ENCODE peak calls at places on chromosomes 12 and 14, in six cellular contexts. Q, F, D, H, C and E are unnamed samples.

GRCh38 chr12:69130064-69130463 is 109.3 kb upstream of the CPSF6 start:
- DNase-seq in C (no peak), D (no peak), F (no peak), H (peak), Q (no peak), E (no peak)

GRCh38 chr12:94458882-94459772 is 540 bp downstream of the CEP83 start:
- DNase-seq in D (peak), F (no peak), C (peak), Q (peak), H (peak), E (no peak)

GRCh38 chr12:131787143-131787660 is 41.0 kb upstream of the MMP17 start:
- DNase-seq in H (no peak), F (no peak), C (no peak), Q (no peak), D (no peak), E (no peak)

GRCh38 chr14:92917041-92917940 is 5.7 kb upstream of the CHGA start:
- DNase-seq in H (no peak), Q (no peak), D (no peak), F (no peak), C (no peak), E (no peak)

GRCh38 chr12:112375105-112375504 is 7.1 kb downstream of the HECTD4 start:
- DNase-seq in F (no peak), C (peak), D (peak), Q (no peak), H (no peak), E (no peak)

GRCh38 chr12:6771091-6771495 is 1.2 kb upstream of the LAG3 start:
- DNase-seq in Q (no peak), D (no peak), C (no peak), F (no peak), H (peak), E (peak)

GRCh38 chr14:48970995-48971394 is 615.2 kb downstream of the RPS29 start:
- DNase-seq in Q (no peak), D (no peak), H (no peak), F (no peak), C (no peak), E (no peak)

GRCh38 chr14:54207075-54207474 is 189.7 kb upstream of the CDKN3 start:
- DNase-seq in Q (no peak), C (no peak), F (no peak), H (no peak), D (no peak), E (no peak)

GRCh38 chr14:99780690-99781089 is 12.5 kb upstream of the EML1 start:
- DNase-seq in D (peak), C (no peak), H (no peak), Q (no peak), F (no peak), E (no peak)

GRCh38 chr12:111446631-111447570 is 41.2 kb downstream of the SH2B3 start:
- DNase-seq in Q (no peak), D (no peak), C (no peak), F (no peak), H (peak), E (no peak)

GRCh38 chr12:96487214-96487613 is 2.2 kb upstream of the CFAP54 start:
- DNase-seq in D (no peak), F (no peak), Q (peak), C (no peak), H (no peak), E (peak)

GRCh38 chr14:68012861-68013260 is 193.3 kb downstream of the RAD51B start:
- DNase-seq in F (no peak), C (no peak), H (no peak), D (no peak), Q (no peak), E (no peak)

GRCh38 chr14:91415794-91416743 is 1.6 kb downstream of the CCDC88C start:
- DNase-seq in H (peak), C (peak), Q (no peak), D (no peak), F (peak), E (peak)
- TF ChIP-seq MYC in H (peak), C (no peak), Q (no peak), D (no peak), F (no peak), E (no peak)

DNA sequence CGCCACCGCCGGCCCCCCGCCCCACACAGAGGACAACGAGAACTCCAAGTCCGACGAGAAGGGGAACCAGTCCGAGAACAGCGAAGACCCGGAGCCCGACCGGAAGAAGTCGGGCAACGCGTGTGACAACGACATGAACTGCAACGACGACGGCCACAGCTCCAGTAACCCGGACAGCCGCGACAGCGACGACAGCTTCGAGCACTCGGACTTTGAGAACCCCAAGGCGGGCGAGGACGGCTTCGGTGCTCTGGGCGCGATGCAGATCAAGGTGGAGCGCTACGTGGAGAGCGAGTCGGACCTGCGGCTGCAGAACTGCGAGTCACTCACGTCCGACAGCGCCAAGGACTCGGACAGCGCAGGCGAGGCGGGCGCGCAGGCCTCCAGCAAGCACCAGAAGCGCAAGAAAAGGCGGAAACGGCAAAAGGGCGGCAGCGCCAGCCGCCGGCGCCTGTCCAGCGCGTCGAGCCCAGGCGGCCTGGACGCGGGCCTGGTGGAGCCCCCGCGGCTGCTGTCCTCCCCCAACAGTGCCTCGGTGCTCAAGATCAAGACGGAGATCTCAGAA is 151.1 kb downstream of the EGLN3 start:
- DNase-seq in F (no peak), C (no peak), Q (no peak), H (no peak), D (no peak), E (peak)
- TF ChIP-seq MYC in F (no peak), C (no peak), Q (no peak), H (no peak), D (no peak), E (no peak)

GRCh38 chr12:57390174-57390573 is 40.7 kb downstream of the R3HDM2 start:
- DNase-seq in H (no peak), C (no peak), D (no peak), Q (no peak), F (no peak), E (no peak)

GRCh38 chr12:57388425-57388824 is 42.4 kb downstream of the R3HDM2 start:
- DNase-seq in C (peak), D (no peak), F (no peak), H (no peak), Q (no peak), E (no peak)

GRCh38 chr12:57386187-57386720 is 44.6 kb downstream of the R3HDM2 start:
- DNase-seq in D (no peak), Q (no peak), C (no peak), H (no peak), F (no peak), E (no peak)

GRCh38 chr12:57385586-57385985 is 45.3 kb downstream of the R3HDM2 start:
- DNase-seq in D (no peak), F (no peak), H (no peak), C (no peak), Q (no peak), E (no peak)

DNA sequence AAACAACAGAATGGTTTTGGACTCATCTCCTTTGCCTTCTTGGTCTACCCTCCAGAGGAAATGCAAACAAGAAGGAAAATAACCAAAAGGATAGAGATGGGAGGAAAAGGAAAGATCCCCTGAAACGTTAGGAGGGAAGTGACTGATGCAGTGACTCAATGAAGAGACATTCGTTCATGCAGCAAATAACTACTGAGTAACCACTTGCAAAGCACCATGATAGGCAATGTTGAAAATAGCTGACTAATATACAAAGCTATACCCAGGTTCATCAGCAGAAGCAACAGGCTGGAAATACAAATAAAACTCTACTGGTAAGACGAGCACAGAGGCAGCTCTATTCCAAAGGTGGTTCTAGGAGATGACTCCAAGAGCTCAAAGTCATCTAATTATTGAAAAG is 41.8 kb downstream of the R3HDM2 start:
- DNase-seq in H (no peak), Q (peak), D (no peak), C (no peak), F (no peak), E (peak)
- TF ChIP-seq MYC in H (no peak), Q (no peak), D (no peak), C (no peak), F (no peak), E (no peak)

DNA sequence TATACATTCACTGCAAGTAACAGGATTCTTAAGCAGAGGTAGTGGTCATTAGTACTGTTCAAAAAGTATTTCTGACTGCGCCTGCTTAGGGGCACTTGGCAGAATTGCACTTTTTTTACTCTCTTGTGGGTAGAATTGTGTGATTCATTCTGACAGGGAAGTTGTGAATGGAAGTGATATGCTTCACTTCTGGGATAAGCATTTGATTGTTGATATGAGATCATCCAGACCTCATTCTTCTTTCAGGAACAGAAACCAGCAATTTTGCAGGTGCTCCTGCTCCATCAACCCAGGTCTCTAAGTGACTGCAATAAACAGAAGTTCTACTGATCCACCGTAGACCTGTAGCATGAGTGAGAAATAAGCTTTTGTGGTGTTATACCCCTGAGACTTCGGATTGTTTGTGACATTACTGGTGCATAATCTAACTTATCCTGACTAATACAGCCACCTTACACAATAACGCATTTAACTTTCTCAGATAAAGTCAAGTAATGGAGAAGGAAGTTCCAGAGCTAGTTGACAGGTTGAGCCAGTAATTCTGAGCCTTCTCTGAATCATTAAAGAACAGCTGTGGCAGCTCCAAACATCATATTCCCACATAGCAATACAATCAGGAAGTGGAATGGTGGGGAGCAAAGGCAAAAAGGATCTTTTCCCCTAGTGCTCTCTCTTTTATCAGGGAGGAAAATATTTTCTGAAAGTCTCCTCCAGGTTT is 387.9 kb downstream of the SYT1 start:
- DNase-seq in H (no peak), C (no peak), D (no peak), Q (no peak), F (no peak), E (peak)
- TF ChIP-seq MYC in H (no peak), C (no peak), D (no peak), Q (no peak), F (no peak), E (no peak)

GRCh38 chr14:65251213-65251612 is 148.9 kb upstream of the MAX start:
- DNase-seq in F (no peak), D (no peak), H (peak), Q (no peak), C (no peak), E (no peak)
- TF ChIP-seq MYC in F (no peak), D (no peak), H (no peak), Q (no peak), C (no peak), E (no peak)